ENCODE peak calls at places on chromosomes 3 and 15, in five cellular contexts. One of them, this sample, is unnamed.

GRCh38 chr3:197244751-197245150 is 53.7 kb downstream of the DLG1 start:
- DNase-seq in fibroblast of mammary gland: no peak
- DNase-seq in NB4: no peak
- DNase-seq in epithelial cell of esophagus: no peak
- DNase-seq in CD4-positive, CD25-positive, alpha-beta regulatory T cell: no peak
- DNase-seq in this sample: no peak

GRCh38 chr3:173007079-173007723 is 133.8 kb downstream of the SPATA16 start:
- DNase-seq in NB4: no peak
- DNase-seq in epithelial cell of esophagus: no peak
- DNase-seq in CD4-positive, CD25-positive, alpha-beta regulatory T cell: no peak
- DNase-seq in fibroblast of mammary gland: no peak
- DNase-seq in this sample: no peak

GRCh38 chr15:34721802-34722795 is 32.7 kb downstream of the GJD2 start:
- DNase-seq in NB4: no peak
- DNase-seq in fibroblast of mammary gland: peak
- DNase-seq in epithelial cell of esophagus: peak
- DNase-seq in CD4-positive, CD25-positive, alpha-beta regulatory T cell: no peak
- DNase-seq in this sample: peak

GRCh38 chr15:55319537-55320325 is 709 bp downstream of the PIGB start:
- DNase-seq in epithelial cell of esophagus: peak
- DNase-seq in CD4-positive, CD25-positive, alpha-beta regulatory T cell: no peak
- DNase-seq in NB4: peak
- DNase-seq in fibroblast of mammary gland: peak
- DNase-seq in this sample: no peak

GRCh38 chr3:154428369-154429206 is 1.4 kb downstream of the GPR149 start:
- DNase-seq in CD4-positive, CD25-positive, alpha-beta regulatory T cell: no peak
- DNase-seq in fibroblast of mammary gland: no peak
- DNase-seq in epithelial cell of esophagus: peak
- DNase-seq in NB4: no peak
- DNase-seq in this sample: no peak

GRCh38 chr3:110881069-110881468 is 190.5 kb upstream of the NECTIN3 start:
- DNase-seq in epithelial cell of esophagus: peak
- DNase-seq in CD4-positive, CD25-positive, alpha-beta regulatory T cell: no peak
- DNase-seq in fibroblast of mammary gland: peak
- DNase-seq in NB4: peak
- DNase-seq in this sample: peak

GRCh38 chr3:63937661-63938651 is 25.8 kb upstream of the SCAANT1 start:
- DNase-seq in NB4: peak
- DNase-seq in fibroblast of mammary gland: no peak
- DNase-seq in epithelial cell of esophagus: peak
- DNase-seq in CD4-positive, CD25-positive, alpha-beta regulatory T cell: no peak
- DNase-seq in this sample: no peak

GRCh38 chr3:46398186-46398955 is 8.5 kb downstream of the CCR5AS start:
- DNase-seq in CD4-positive, CD25-positive, alpha-beta regulatory T cell: no peak
- DNase-seq in epithelial cell of esophagus: no peak
- DNase-seq in fibroblast of mammary gland: no peak
- DNase-seq in NB4: no peak
- DNase-seq in this sample: no peak

GRCh38 chr3:124809039-124809438 is 78.1 kb downstream of the ITGB5 start:
- DNase-seq in NB4: no peak
- DNase-seq in epithelial cell of esophagus: no peak
- DNase-seq in CD4-positive, CD25-positive, alpha-beta regulatory T cell: no peak
- DNase-seq in fibroblast of mammary gland: no peak
- DNase-seq in this sample: no peak

GRCh38 chr3:127180859-127181258 is 12.1 kb upstream of the PRR23E start:
- DNase-seq in CD4-positive, CD25-positive, alpha-beta regulatory T cell: no peak
- DNase-seq in epithelial cell of esophagus: no peak
- DNase-seq in NB4: no peak
- DNase-seq in fibroblast of mammary gland: no peak
- DNase-seq in this sample: no peak

GRCh38 chr3:2967851-2968250 is 142.3 kb downstream of the IL5RA start:
- DNase-seq in epithelial cell of esophagus: no peak
- DNase-seq in fibroblast of mammary gland: no peak
- DNase-seq in CD4-positive, CD25-positive, alpha-beta regulatory T cell: no peak
- DNase-seq in NB4: no peak
- DNase-seq in this sample: no peak
- H3K4me3 ChIP-seq in epithelial cell of esophagus: no peak
- H3K4me3 ChIP-seq in fibroblast of mammary gland: no peak
- H3K4me3 ChIP-seq in CD4-positive, CD25-positive, alpha-beta regulatory T cell: no peak
- H3K4me3 ChIP-seq in NB4: no peak
- H3K4me3 ChIP-seq in this sample: no peak

GRCh38 chr3:93981649-93982048 is 1.7 kb downstream of the ARL13B start:
- DNase-seq in epithelial cell of esophagus: no peak
- DNase-seq in NB4: no peak
- DNase-seq in CD4-positive, CD25-positive, alpha-beta regulatory T cell: no peak
- DNase-seq in fibroblast of mammary gland: no peak
- DNase-seq in this sample: no peak
- H3K4me3 ChIP-seq in epithelial cell of esophagus: no peak
- H3K4me3 ChIP-seq in NB4: no peak
- H3K4me3 ChIP-seq in CD4-positive, CD25-positive, alpha-beta regulatory T cell: no peak
- H3K4me3 ChIP-seq in fibroblast of mammary gland: no peak
- H3K4me3 ChIP-seq in this sample: no peak

GRCh38 chr3:133041524-133041829 is 3.3 kb downstream of the TMEM108 start:
- DNase-seq in NB4: no peak
- DNase-seq in CD4-positive, CD25-positive, alpha-beta regulatory T cell: no peak
- DNase-seq in epithelial cell of esophagus: no peak
- DNase-seq in fibroblast of mammary gland: no peak
- DNase-seq in this sample: no peak

GRCh38 chr3:133040696-133041523 is 2.7 kb downstream of the TMEM108 start:
- DNase-seq in epithelial cell of esophagus: peak
- DNase-seq in CD4-positive, CD25-positive, alpha-beta regulatory T cell: no peak
- DNase-seq in fibroblast of mammary gland: peak
- DNase-seq in NB4: peak
- DNase-seq in this sample: peak

GRCh38 chr3:133037440-133037839 is 751 bp upstream of the TMEM108 start:
- DNase-seq in CD4-positive, CD25-positive, alpha-beta regulatory T cell: no peak
- DNase-seq in fibroblast of mammary gland: no peak
- DNase-seq in NB4: no peak
- DNase-seq in epithelial cell of esophagus: no peak
- DNase-seq in this sample: no peak

GRCh38 chr3:133038731-133039398 is 674 bp downstream of the TMEM108 start:
- DNase-seq in CD4-positive, CD25-positive, alpha-beta regulatory T cell: no peak
- DNase-seq in epithelial cell of esophagus: peak
- DNase-seq in fibroblast of mammary gland: no peak
- DNase-seq in NB4: no peak
- DNase-seq in this sample: no peak

DNA sequence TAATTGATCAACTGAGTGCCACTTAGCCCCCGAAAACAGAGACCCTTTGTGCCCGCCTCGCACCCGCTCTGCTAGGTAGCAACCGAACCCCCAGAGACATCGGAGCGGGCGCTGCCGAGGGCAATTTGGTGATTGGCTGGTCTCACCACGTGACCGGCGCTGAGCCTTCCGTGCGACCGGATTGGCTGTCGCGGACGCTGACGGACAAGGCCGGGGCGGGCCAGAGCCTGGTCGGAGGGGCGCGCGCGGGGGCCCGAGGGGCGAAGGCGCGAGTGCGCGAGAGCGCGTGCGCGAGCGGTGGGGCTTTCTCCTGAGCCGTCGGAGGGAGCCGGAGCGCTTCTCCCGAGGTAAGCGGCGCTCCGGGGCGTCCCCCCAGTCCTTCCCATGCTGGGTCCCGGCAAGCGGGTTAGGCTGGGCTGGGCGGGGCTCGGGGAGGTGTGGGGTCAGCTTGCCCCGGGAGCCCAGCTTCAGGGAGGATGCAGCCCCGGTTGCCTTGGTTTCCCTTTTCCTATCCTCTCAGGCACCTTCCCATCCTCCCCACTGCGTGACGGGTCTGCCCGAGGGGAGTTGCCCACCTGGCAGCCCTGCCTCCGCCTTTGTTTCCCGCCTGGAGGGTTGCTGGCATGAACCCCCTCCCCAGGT is at the start of gene TMEM108:
- DNase-seq in NB4: no peak
- DNase-seq in CD4-positive, CD25-positive, alpha-beta regulatory T cell: no peak
- DNase-seq in epithelial cell of esophagus: peak
- DNase-seq in fibroblast of mammary gland: peak
- DNase-seq in this sample: peak
- H3K4me3 ChIP-seq in NB4: no peak
- H3K4me3 ChIP-seq in CD4-positive, CD25-positive, alpha-beta regulatory T cell: no peak
- H3K4me3 ChIP-seq in epithelial cell of esophagus: peak
- H3K4me3 ChIP-seq in fibroblast of mammary gland: peak
- H3K4me3 ChIP-seq in this sample: peak

GRCh38 chr15:76335851-76336253 is 721 bp upstream of the ISL2 start:
- DNase-seq in CD4-positive, CD25-positive, alpha-beta regulatory T cell: no peak
- DNase-seq in epithelial cell of esophagus: no peak
- DNase-seq in NB4: peak
- DNase-seq in fibroblast of mammary gland: no peak
- DNase-seq in this sample: no peak
- H3K4me3 ChIP-seq in CD4-positive, CD25-positive, alpha-beta regulatory T cell: peak
- H3K4me3 ChIP-seq in epithelial cell of esophagus: no peak
- H3K4me3 ChIP-seq in NB4: peak
- H3K4me3 ChIP-seq in fibroblast of mammary gland: peak
- H3K4me3 ChIP-seq in this sample: peak

DNA sequence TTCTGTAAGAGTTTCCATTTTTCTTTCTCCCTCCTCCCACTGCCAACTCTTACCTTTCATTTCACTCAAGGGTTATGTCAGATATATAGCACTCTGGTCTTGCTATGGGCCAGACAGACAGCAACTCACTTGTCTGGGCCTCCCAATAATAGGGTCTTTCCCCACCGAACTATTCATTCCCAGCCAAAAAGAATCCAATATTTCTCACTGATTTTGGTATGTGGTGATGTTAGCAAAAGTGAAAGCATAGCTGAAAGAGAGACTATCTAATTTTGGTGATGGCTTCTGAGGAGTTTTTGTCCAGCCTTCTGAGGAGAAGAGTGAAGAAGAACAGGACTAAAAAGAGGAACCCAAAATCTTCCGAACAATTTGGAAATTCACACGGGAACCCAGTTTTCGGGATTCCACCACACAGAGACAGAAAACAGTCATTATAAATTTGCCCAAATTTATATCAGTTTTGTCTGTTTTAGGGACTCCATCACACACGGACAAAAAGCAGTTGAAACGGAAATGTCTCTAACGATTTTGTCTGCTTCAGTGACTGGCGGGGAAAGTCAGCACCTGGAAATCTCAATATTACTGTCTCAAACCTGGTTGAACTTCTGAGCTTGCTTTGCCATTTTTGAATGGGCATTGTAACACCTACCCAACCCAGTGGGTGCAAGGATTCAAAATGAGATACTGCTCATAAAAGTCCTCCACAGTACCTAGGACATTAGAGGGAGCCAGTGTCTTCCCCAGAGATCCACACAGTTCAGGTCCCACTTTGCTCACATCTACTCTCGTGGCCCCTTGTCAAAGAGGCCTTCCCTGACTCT is 9.1 kb downstream of the CD80 start:
- DNase-seq in fibroblast of mammary gland: no peak
- DNase-seq in epithelial cell of esophagus: no peak
- DNase-seq in CD4-positive, CD25-positive, alpha-beta regulatory T cell: no peak
- DNase-seq in NB4: no peak
- DNase-seq in this sample: no peak
- H3K4me3 ChIP-seq in fibroblast of mammary gland: no peak
- H3K4me3 ChIP-seq in epithelial cell of esophagus: no peak
- H3K4me3 ChIP-seq in CD4-positive, CD25-positive, alpha-beta regulatory T cell: no peak
- H3K4me3 ChIP-seq in NB4: no peak
- H3K4me3 ChIP-seq in this sample: no peak

DNA sequence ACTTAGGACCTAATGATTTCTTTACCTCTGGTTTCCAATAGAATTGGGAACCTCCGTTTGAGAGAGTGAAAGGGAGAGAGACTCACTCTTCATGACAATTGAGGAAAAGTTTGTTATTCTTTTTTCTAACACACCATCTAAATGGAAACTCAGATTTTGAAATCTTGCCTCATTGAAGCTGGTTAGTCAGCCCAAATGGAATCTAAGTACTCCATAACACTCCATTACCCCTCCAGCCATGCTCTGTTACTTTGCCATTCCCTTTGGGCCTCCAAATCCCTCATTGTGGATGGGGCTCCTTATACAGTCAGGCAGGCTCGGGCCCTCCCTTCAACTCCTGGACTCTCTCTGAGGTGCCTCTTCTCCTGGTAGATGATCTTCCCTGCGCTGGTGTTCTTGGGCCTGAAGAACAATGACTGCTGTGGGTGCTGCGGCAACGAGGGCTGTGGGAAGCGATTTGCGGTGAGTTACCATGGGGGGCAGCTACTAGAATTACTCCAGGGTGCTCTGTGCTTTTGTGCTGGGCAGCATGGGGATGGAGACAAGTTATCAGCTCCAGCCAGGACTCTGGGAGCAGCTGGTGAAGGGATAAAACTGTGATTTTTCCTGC is 1.1 kb downstream of the TM4SF4 start:
- DNase-seq in fibroblast of mammary gland: no peak
- DNase-seq in NB4: no peak
- DNase-seq in CD4-positive, CD25-positive, alpha-beta regulatory T cell: no peak
- DNase-seq in epithelial cell of esophagus: no peak
- DNase-seq in this sample: no peak
- H3K4me3 ChIP-seq in fibroblast of mammary gland: no peak
- H3K4me3 ChIP-seq in NB4: no peak
- H3K4me3 ChIP-seq in CD4-positive, CD25-positive, alpha-beta regulatory T cell: no peak
- H3K4me3 ChIP-seq in epithelial cell of esophagus: no peak
- H3K4me3 ChIP-seq in this sample: no peak

GRCh38 chr3:52310861-52311566 is 5.1 kb upstream of the DNAH1 start:
- DNase-seq in NB4: no peak
- DNase-seq in fibroblast of mammary gland: no peak
- DNase-seq in epithelial cell of esophagus: no peak
- DNase-seq in CD4-positive, CD25-positive, alpha-beta regulatory T cell: no peak
- DNase-seq in this sample: no peak

GRCh38 chr3:52306978-52307377 is 9.1 kb upstream of the DNAH1 start:
- DNase-seq in CD4-positive, CD25-positive, alpha-beta regulatory T cell: no peak
- DNase-seq in fibroblast of mammary gland: no peak
- DNase-seq in epithelial cell of esophagus: no peak
- DNase-seq in NB4: no peak
- DNase-seq in this sample: no peak

GRCh38 chr3:52311567-52312119 is 4.5 kb upstream of the DNAH1 start:
- DNase-seq in epithelial cell of esophagus: no peak
- DNase-seq in NB4: no peak
- DNase-seq in CD4-positive, CD25-positive, alpha-beta regulatory T cell: no peak
- DNase-seq in fibroblast of mammary gland: no peak
- DNase-seq in this sample: no peak

GRCh38 chr3:52305926-52306325 is 10.2 kb upstream of the DNAH1 start:
- DNase-seq in CD4-positive, CD25-positive, alpha-beta regulatory T cell: no peak
- DNase-seq in NB4: no peak
- DNase-seq in fibroblast of mammary gland: no peak
- DNase-seq in epithelial cell of esophagus: no peak
- DNase-seq in this sample: no peak

DNA sequence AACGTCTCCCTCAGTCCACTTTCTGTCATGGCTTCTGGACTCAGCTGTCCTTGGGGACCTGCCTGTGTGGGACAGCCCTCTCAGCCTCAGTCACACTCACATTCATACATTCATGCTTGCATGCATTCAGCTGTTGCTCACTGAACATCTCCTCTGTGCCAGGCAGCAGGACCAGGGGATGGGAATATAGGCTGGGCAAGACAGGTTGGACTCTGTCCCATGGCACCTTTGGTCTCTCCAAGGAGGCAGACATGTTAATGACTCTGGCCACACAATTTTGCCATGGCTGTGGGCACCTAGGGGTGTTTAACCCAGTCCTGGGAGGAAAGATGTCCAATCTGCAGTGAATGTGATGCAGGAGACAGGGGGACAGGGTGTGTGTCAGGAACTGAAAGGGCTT is 7.8 kb upstream of the DNAH1 start:
- DNase-seq in CD4-positive, CD25-positive, alpha-beta regulatory T cell: no peak
- DNase-seq in NB4: no peak
- DNase-seq in fibroblast of mammary gland: no peak
- DNase-seq in epithelial cell of esophagus: no peak
- DNase-seq in this sample: no peak
- H3K4me3 ChIP-seq in CD4-positive, CD25-positive, alpha-beta regulatory T cell: no peak
- H3K4me3 ChIP-seq in NB4: no peak
- H3K4me3 ChIP-seq in fibroblast of mammary gland: no peak
- H3K4me3 ChIP-seq in epithelial cell of esophagus: no peak
- H3K4me3 ChIP-seq in this sample: no peak